ENCODE peak calls at places on chromosomes 2 and 18, in four cellular contexts. D is endodermal cell, R is cardiac muscle cell, J is hepatocyte. G is an unnamed sample.

GRCh38 chr18:41594582-41594981 is 360.5 kb upstream of the PIK3C3 start:
- DNase-seq in D (no peak), R (peak), J (no peak), G (no peak)

GRCh38 chr2:241762321-241762932 is 14.2 kb upstream of the GAL3ST2 start:
- DNase-seq in D (peak), R (no peak), J (no peak), G (no peak)

GRCh38 chr2:136025057-136025973 is 39.9 kb upstream of the DARS1 start:
- DNase-seq in D (peak), R (peak), J (peak), G (peak)

GRCh38 chr18:55384551-55385275 is 203.3 kb downstream of the TCF4 start:
- DNase-seq in D (peak), R (peak), J (no peak), G (no peak)

GRCh38 chr2:101328474-101329007 is 20.0 kb upstream of the RNF149 start:
- DNase-seq in D (no peak), R (peak), J (no peak), G (peak)

GRCh38 chr2:209993968-209994367 is 8.5 kb upstream of the RPE start:
- DNase-seq in D (peak), R (no peak), J (no peak), G (no peak)

GRCh38 chr2:196592912-196593881 is 46.3 kb upstream of the CCDC150 start:
- DNase-seq in D (peak), R (peak), J (peak), G (peak)

GRCh38 chr18:39454866-39455265 is 1889.3 kb upstream of the CELF4 start:
- DNase-seq in D (no peak), R (no peak), J (no peak), G (no peak)

GRCh38 chr18:77108821-77109692 is 23.5 kb downstream of the MBP start:
- DNase-seq in D (no peak), R (no peak), J (no peak), G (no peak)

GRCh38 chr2:234939976-234940375 is 11.8 kb upstream of the SH3BP4 start:
- DNase-seq in D (no peak), R (no peak), J (no peak), G (no peak)

GRCh38 chr18:12313530-12314245 is 5.6 kb downstream of the TUBB6 start:
- DNase-seq in D (no peak), R (no peak), J (no peak), G (no peak)

GRCh38 chr18:11741505-11742145 is 52.6 kb downstream of the GNAL start:
- DNase-seq in D (no peak), R (no peak), J (no peak), G (peak)

GRCh38 chr18:8455661-8456614 is 153.3 kb upstream of the RAB12 start:
- DNase-seq in D (no peak), R (no peak), J (no peak), G (no peak)

GRCh38 chr2:44937688-44938240 is 3.7 kb upstream of the SIX3 start:
- DNase-seq in D (peak), R (no peak), J (no peak), G (no peak)

GRCh38 chr2:56132138-56132537 is 51.7 kb upstream of the CCDC85A start:
- DNase-seq in D (no peak), R (peak), J (peak), G (peak)

GRCh38 chr2:197952540-197953202 is 148.3 kb downstream of the PLCL1 start:
- DNase-seq in D (no peak), R (peak), J (no peak), G (no peak)

GRCh38 chr2:234964631-234965461 is 13.0 kb downstream of the SH3BP4 start:
- DNase-seq in D (peak), R (no peak), J (no peak), G (no peak)

GRCh38 chr18:37564796-37565137 is 831 bp downstream of the CELF4 start:
- DNase-seq in D (peak), R (peak), J (peak), G (no peak)

GRCh38 chr18:21897811-21898210 is 157.2 kb downstream of the MIB1 start:
- DNase-seq in D (peak), R (peak), J (peak), G (peak)

GRCh38 chr2:41830600-41830999 is 217.2 kb upstream of the PKDCC start:
- DNase-seq in D (no peak), R (no peak), J (no peak), G (no peak)

GRCh38 chr2:71385008-71385407 is 53.4 kb downstream of the ZNF638 start:
- DNase-seq in D (no peak), R (peak), J (peak), G (peak)

GRCh38 chr18:49011291-49011746 is 60.6 kb upstream of the SMAD7 start:
- DNase-seq in D (peak), R (no peak), J (no peak), G (no peak)

GRCh38 chr2:216765810-216766259 is 70.5 kb upstream of the IGFBP5 start:
- DNase-seq in D (peak), R (no peak), J (peak), G (no peak)

GRCh38 chr2:230694241-230694640 is 18.4 kb upstream of the CAB39 start:
- DNase-seq in D (peak), R (no peak), J (no peak), G (no peak)

DNA sequence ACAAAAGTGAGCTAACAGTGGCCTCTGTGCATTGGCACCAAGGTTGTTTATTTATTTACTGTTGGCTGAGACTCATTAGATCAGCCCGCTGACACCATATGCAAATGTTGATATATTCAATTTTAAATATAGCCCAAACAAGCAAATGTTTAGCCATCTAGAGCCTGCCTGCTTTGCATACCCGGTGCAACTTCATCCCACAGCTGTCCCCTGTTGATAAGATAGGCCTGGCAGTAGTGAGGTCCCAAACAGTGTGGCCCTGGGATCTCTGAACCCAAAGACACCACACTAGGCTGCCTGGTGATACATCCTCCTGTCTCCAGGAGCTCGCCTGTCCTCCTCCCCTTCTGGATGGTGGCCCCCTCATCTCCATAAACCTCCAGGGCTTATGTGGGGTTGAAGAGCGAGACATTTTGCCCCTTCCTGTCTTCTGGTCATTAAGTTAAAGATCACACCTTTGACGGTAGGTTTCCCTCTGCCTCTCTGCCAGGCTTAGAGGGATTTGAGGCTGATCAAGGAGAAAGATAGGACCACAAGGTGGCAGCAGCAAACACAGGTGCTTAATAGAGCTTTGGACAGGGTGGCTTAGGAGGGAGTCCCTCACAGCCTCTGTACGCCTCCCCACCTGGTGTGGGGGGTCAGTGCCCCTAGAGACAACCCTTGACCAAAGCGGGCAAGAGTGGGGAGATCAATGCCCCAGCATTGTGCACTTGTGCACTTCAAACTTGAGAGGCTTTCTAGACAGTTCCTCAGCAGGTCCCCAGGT is 23.7 kb upstream of the MYO5B start:
- DNase-seq in D (peak), R (peak), J (peak), G (no peak)
- TF ChIP-seq CTCF in D (peak), R (peak), J (peak), G (peak)

GRCh38 chr2:190342601-190343000 is 788 bp upstream of the INPP1 start:
- DNase-seq in D (peak), R (no peak), J (no peak), G (no peak)

GRCh38 chr2:190344275-190344827 is 962 bp downstream of the INPP1 start:
- DNase-seq in D (peak), R (no peak), J (peak), G (peak)

GRCh38 chr2:190343170-190343499 is 254 bp upstream of the INPP1 start:
- DNase-seq in D (no peak), R (no peak), J (no peak), G (no peak)

GRCh38 chr2:190340369-190340768 is 3.0 kb upstream of the INPP1 start:
- DNase-seq in D (peak), R (no peak), J (no peak), G (peak)

GRCh38 chr2:190343500-190344274 is at the start of gene INPP1:
- DNase-seq in D (peak), R (peak), J (peak), G (peak)
- H3K27ac ChIP-seq in D (no peak), R (no peak), J (peak), G (peak)

GRCh38 chr2:35428548-35428947 is 927.0 kb upstream of the CRIM1 start:
- DNase-seq in D (peak), R (peak), J (peak), G (peak)
- TF ChIP-seq CTCF in D (peak), R (peak), J (peak), G (peak)

GRCh38 chr18:5305835-5306234 is 10.3 kb upstream of the ZBTB14 start:
- DNase-seq in D (no peak), R (no peak), J (no peak), G (no peak)
- H3K27ac ChIP-seq in D (no peak), R (no peak), J (no peak), G (no peak)

GRCh38 chr2:3461781-3462492 is 57.4 kb downstream of the ADI1 start:
- DNase-seq in D (no peak), R (peak), J (peak), G (peak)

GRCh38 chr2:3463914-3464313 is 55.4 kb downstream of the ADI1 start:
- DNase-seq in D (no peak), R (no peak), J (no peak), G (no peak)

GRCh38 chr2:3460831-3461544 is 58.3 kb downstream of the ADI1 start:
- DNase-seq in D (no peak), R (no peak), J (no peak), G (no peak)

GRCh38 chr2:3463156-3463835 is 56.0 kb downstream of the ADI1 start:
- DNase-seq in D (no peak), R (no peak), J (no peak), G (no peak)

DNA sequence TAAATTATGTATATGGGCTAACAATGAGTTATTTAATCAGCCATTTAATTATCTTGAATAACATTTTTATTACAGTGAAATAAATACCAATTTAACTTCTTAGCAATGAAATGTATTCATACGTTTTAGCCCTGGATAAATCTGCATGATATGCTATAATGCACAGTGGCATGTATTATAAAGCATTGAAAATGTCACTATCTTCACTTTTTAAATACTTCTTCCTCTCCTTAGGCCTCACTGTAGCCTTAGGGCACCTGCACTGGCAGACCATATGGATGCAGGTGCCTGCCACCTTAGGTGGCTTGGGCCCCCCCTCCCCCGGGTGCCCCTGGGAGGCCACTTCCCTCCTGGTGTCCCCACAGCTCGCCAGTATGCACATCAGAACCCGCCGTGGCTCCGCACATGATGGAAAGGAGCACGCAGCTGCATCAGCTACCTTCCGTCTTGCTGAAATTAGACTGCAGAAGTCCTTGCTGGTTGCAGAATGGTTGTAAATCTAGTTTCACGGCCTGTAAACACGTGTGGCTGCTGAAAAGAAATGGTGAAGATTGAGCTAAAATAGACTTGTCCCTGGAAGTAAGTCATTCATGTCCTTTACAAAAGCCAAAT is 56.7 kb downstream of the ADI1 start:
- DNase-seq in D (no peak), R (no peak), J (no peak), G (no peak)
- TF ChIP-seq CTCF in D (peak), R (no peak), J (no peak), G (peak)

GRCh38 chr2:152606965-152607364 is 110.3 kb downstream of the PRPF40A start:
- DNase-seq in D (no peak), R (no peak), J (no peak), G (no peak)
- H3K27ac ChIP-seq in D (no peak), R (no peak), J (no peak), G (no peak)

GRCh38 chr2:112768432-112768831 is 4.0 kb upstream of the CKAP2L start:
- DNase-seq in D (no peak), R (peak), J (no peak), G (no peak)
- TF ChIP-seq CTCF in D (peak), R (no peak), J (no peak), G (no peak)

GRCh38 chr2:240565267-240566202 is 2.7 kb upstream of the RNPEPL1 start:
- DNase-seq in D (peak), R (peak), J (peak), G (peak)

GRCh38 chr2:240568678-240569522 is 616 bp downstream of the RNPEPL1 start:
- DNase-seq in D (peak), R (peak), J (peak), G (no peak)

GRCh38 chr2:240567872-240568677 is at the start of gene RNPEPL1:
- DNase-seq in D (peak), R (no peak), J (peak), G (no peak)

GRCh38 chr2:240566203-240567136 is 1.8 kb upstream of the RNPEPL1 start:
- DNase-seq in D (peak), R (peak), J (peak), G (peak)

GRCh38 chr2:240567137-240567871 is 980 bp upstream of the RNPEPL1 start:
- DNase-seq in D (peak), R (no peak), J (no peak), G (no peak)
- H3K27ac ChIP-seq in D (no peak), R (no peak), J (peak), G (peak)